ENCODE peak calls at places on chromosomes 6 and 20, in six cellular contexts. D, E, U, S, B and J are unnamed samples. For H3K4me1 and H3K27me3, the result is how much of the 10 kb centered on the place peaks cover.

GRCh38 chr6:141152951-141153350 is 979.8 kb upstream of the GJE1 start:
- DNase-seq in D (no peak), E (no peak), U (no peak), S (no peak), B (peak), J (no peak)

GRCh38 chr6:163756079-163756478 is 341.6 kb downstream of the QKI start:
- DNase-seq in D (no peak), E (no peak), U (peak), S (no peak), B (no peak), J (no peak)

GRCh38 chr6:167826230-167827061 is at the start of gene AFDN:
- DNase-seq in D (peak), E (peak), U (peak), S (peak), B (peak), J (peak)

GRCh38 chr6:73452107-73452461 is at the start of gene CGAS:
- DNase-seq in D (peak), E (peak), U (peak), S (peak), B (peak), J (peak)

GRCh38 chr20:57473246-57474042 is 51.5 kb downstream of the CTCFL start:
- DNase-seq in D (no peak), E (no peak), U (no peak), S (no peak), B (no peak), J (peak)

GRCh38 chr6:5084787-5085637 is at the start of gene PPP1R3G:
- DNase-seq in D (no peak), E (peak), U (peak), S (no peak), B (peak), J (no peak)

GRCh38 chr6:164926686-164927085 is 382.7 kb downstream of the C6orf118 start:
- DNase-seq in D (no peak), E (no peak), U (no peak), S (no peak), B (no peak), J (no peak)

GRCh38 chr6:19303381-19303780 is 533.8 kb upstream of the ID4 start:
- DNase-seq in D (peak), E (no peak), U (peak), S (no peak), B (peak), J (no peak)

GRCh38 chr6:148223424-148223842 is 119.2 kb upstream of the SASH1 start:
- DNase-seq in D (no peak), E (peak), U (peak), S (no peak), B (peak), J (no peak)

GRCh38 chr6:2542858-2543218 is 207.9 kb downstream of the MYLK4 start:
- DNase-seq in D (no peak), E (peak), U (peak), S (no peak), B (peak), J (no peak)

GRCh38 chr6:27867941-27868705 is 44.1 kb downstream of the OR2B2 start:
- DNase-seq in D (no peak), E (no peak), U (peak), S (no peak), B (no peak), J (no peak)

GRCh38 chr6:133553652-133554051 is 312.5 kb downstream of the EYA4 start:
- DNase-seq in D (peak), E (peak), U (peak), S (peak), B (peak), J (no peak)

GRCh38 chr6:123888779-123889513 is 85.3 kb downstream of the NKAIN2 start:
- DNase-seq in D (no peak), E (no peak), U (no peak), S (no peak), B (no peak), J (no peak)

GRCh38 chr6:31770860-31771259 is 6.3 kb downstream of the VWA7 start:
- DNase-seq in D (no peak), E (no peak), U (no peak), S (no peak), B (no peak), J (no peak)

GRCh38 chr20:16106191-16106849 is 466.9 kb downstream of the KIF16B start:
- DNase-seq in D (no peak), E (peak), U (no peak), S (no peak), B (no peak), J (no peak)

GRCh38 chr6:163490826-163491577 is 76.5 kb downstream of the QKI start:
- DNase-seq in D (peak), E (peak), U (peak), S (peak), B (peak), J (peak)

GRCh38 chr6:144408151-144408550 is 123.0 kb downstream of the UTRN start:
- DNase-seq in D (no peak), E (no peak), U (peak), S (no peak), B (peak), J (no peak)

GRCh38 chr6:170106906-170107525 is 183.9 kb downstream of the DLL1 start:
- DNase-seq in D (peak), E (no peak), U (no peak), S (no peak), B (no peak), J (no peak)

GRCh38 chr6:44630125-44631028 is 242.9 kb downstream of the CDC5L start:
- DNase-seq in D (peak), E (peak), U (peak), S (no peak), B (peak), J (no peak)

GRCh38 chr6:131125431-131125830 is 9.8 kb upstream of the AKAP7 start:
- DNase-seq in D (no peak), E (no peak), U (peak), S (no peak), B (peak), J (no peak)

GRCh38 chr6:139588734-139589418 is 214.4 kb upstream of the CITED2 start:
- DNase-seq in D (no peak), E (no peak), U (peak), S (no peak), B (peak), J (no peak)

GRCh38 chr20:17808357-17808756 is 108.6 kb downstream of the BANF2 start:
- DNase-seq in D (no peak), E (no peak), U (peak), S (peak), B (peak), J (no peak)

GRCh38 chr6:125658759-125659431 is 90.5 kb upstream of the HEY2 start:
- DNase-seq in D (no peak), E (peak), U (no peak), S (no peak), B (peak), J (no peak)

GRCh38 chr6:106477790-106478189 is 117.3 kb downstream of the CRYBG1 start:
- DNase-seq in D (no peak), E (no peak), U (no peak), S (no peak), B (no peak), J (no peak)

GRCh38 chr6:118869894-118870665 is 23.9 kb upstream of the ASF1A start:
- DNase-seq in D (no peak), E (no peak), U (peak), S (no peak), B (no peak), J (no peak)

GRCh38 chr6:118864330-118865166 is 29.4 kb upstream of the ASF1A start:
- DNase-seq in D (no peak), E (no peak), U (no peak), S (no peak), B (no peak), J (no peak)

GRCh38 chr6:170269151-170269872 is 21.6 kb downstream of the DLL1 start:
- DNase-seq in D (no peak), E (no peak), U (no peak), S (peak), B (no peak), J (no peak)

GRCh38 chr6:159033160-159034049 is 11.4 kb downstream of the TAGAP start:
- DNase-seq in D (no peak), E (no peak), U (no peak), S (no peak), B (no peak), J (no peak)

GRCh38 chr6:159035891-159036290 is 8.9 kb downstream of the TAGAP start:
- DNase-seq in D (no peak), E (no peak), U (no peak), S (no peak), B (no peak), J (no peak)

GRCh38 chr6:159037746-159038290 is 7.0 kb downstream of the TAGAP start:
- DNase-seq in D (no peak), E (peak), U (no peak), S (no peak), B (no peak), J (no peak)

GRCh38 chr6:159036673-159037072 is 8.1 kb downstream of the TAGAP start:
- DNase-seq in D (no peak), E (no peak), U (no peak), S (no peak), B (no peak), J (no peak)

DNA sequence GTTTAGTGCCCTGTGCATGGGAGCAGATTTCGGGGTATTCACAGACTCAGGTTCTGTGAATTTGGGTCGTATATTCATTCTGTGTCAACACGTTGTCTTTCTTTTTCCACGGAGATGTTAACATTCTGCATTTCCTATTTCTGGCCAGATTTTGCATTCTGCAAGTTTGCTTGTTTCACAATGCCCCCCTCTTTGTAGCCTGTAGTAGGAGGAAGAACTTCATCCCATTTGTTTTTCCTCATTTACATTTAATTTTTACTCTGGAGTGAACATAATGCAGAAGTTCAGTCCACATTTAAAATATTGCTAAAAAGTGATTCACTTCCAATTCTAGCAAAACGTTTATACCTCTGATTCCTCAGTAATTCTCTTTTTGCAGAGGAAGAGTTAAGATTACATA is 13.0 kb downstream of the TAGAP start:
- DNase-seq in D (no peak), E (no peak), U (no peak), S (no peak), B (no peak), J (no peak)
- H3K4me1 ChIP-seq in D (under half), E (under half), U (under half), S (under half), B (under half), J (under half)

GRCh38 chr6:33695451-33695855 is 16.0 kb downstream of the UQCC2 start:
- DNase-seq in D (no peak), E (no peak), U (no peak), S (no peak), B (peak), J (no peak)
- H3K27ac ChIP-seq in D (peak), E (peak), U (no peak), S (no peak), B (peak), J (peak)

DNA sequence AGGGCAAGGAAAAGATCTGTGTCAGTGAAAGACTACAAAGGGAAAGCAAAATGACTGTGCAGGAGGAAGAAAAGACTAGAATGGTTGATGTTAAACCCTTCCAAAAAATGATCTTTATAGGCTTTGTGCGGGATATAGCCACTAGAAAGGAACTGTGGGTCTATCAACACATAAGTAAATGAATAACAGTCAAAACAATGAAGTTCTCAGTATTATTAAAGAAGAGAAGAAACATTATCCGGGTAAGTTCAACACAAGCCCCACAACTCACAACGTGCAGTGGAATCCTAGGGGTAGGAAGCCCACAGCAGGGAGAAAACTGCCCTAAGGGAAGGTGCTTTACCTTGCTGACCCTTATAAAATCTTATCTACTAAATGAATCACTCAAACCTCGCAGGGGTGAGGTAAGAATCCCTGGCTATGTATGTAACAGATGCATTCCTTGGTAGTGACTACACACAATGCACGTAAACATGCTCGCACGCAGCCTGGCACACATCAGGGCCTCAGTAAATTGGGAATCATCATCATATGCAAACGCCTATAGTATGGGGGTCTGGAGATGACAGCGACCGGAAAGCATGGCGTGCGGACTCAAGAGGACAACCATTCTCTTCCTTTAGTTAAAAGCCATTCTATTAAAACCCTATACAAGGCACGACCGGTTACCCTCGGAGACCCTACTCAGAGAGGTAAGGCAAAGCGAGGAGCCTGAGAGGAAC is 11.3 kb downstream of the TFAP2A start:
- DNase-seq in D (no peak), E (peak), U (peak), S (no peak), B (peak), J (no peak)
- H3K27me3 ChIP-seq in D (under half), E (under half), U (under half), S (under half), B (under half), J (under half)

DNA sequence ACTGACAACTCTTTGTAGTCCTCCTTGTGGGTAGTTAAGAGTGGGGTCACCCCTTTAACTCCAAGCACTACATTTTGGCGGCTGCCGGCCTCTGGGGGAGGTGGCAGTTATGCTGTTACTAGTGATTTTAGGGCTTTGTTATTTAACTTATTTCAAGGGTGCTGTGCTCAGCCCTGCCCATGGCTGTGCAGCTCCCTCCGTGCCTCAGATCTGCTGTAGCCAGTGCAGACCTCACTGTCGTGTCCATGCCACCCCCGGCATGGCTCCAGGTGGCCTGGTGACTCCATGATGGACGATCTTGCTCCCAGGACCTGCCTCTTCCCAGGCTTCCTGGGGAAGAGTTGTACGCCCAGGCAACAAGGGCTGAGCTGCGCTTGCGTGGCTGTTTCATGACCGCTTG is 15.4 kb downstream of the UQCC2 start:
- DNase-seq in D (no peak), E (no peak), U (no peak), S (no peak), B (no peak), J (no peak)
- H3K4me1 ChIP-seq in D (under half), E (half or more), U (under half), S (under half), B (under half), J (half or more)

GRCh38 chr6:55822815-55823214 is 52.6 kb downstream of the BMP5 start:
- DNase-seq in D (no peak), E (peak), U (peak), S (no peak), B (peak), J (no peak)

GRCh38 chr6:55822005-55822404 is 53.4 kb downstream of the BMP5 start:
- DNase-seq in D (no peak), E (no peak), U (no peak), S (no peak), B (no peak), J (no peak)

GRCh38 chr6:55818482-55818881 is 56.9 kb downstream of the BMP5 start:
- DNase-seq in D (no peak), E (no peak), U (peak), S (no peak), B (peak), J (no peak)

GRCh38 chr6:55820696-55821095 is 54.7 kb downstream of the BMP5 start:
- DNase-seq in D (no peak), E (no peak), U (no peak), S (no peak), B (no peak), J (no peak)

GRCh38 chr6:55819811-55820210 is 55.6 kb downstream of the BMP5 start:
- DNase-seq in D (no peak), E (no peak), U (no peak), S (no peak), B (no peak), J (no peak)
- H3K27ac ChIP-seq in D (no peak), E (no peak), U (no peak), S (no peak), B (no peak), J (no peak)